ENCODE peak calls at places on chromosomes 13 and 19, in ten cellular contexts. One of them, this sample, is unnamed.
A peak's percentile ranks its signal among the peaks of the same experiment; 100 is the strongest.

GRCh38 chr19:53057904-53058579 is 13.5 kb downstream of the ERVV-2 start:
- DNase-seq in PC-3: peak; percentile 30
- DNase-seq in SK-N-SH: peak; percentile 72
- DNase-seq in prostate gland: peak; percentile 46
- DNase-seq in uterus: no peak
- DNase-seq in transverse colon: no peak
- DNase-seq in CD8-positive, alpha-beta T cell: no peak
- DNase-seq in esophagus squamous epithelium: no peak
- DNase-seq in psoas muscle: no peak
- DNase-seq in HL-60: no peak
- DNase-seq in this sample: peak; percentile 88

GRCh38 chr13:112447761-112448603 is 71.8 kb downstream of the SPACA7 start:
- DNase-seq in PC-3: no peak
- DNase-seq in SK-N-SH: peak; percentile 18
- DNase-seq in prostate gland: no peak
- DNase-seq in uterus: no peak
- DNase-seq in transverse colon: no peak
- DNase-seq in CD8-positive, alpha-beta T cell: no peak
- DNase-seq in esophagus squamous epithelium: no peak
- DNase-seq in psoas muscle: no peak
- DNase-seq in HL-60: no peak
- DNase-seq in this sample: peak; percentile 43

GRCh38 chr19:3015126-3016057 is 13.7 kb downstream of the TLE2 start:
- DNase-seq in PC-3: no peak
- DNase-seq in SK-N-SH: no peak
- DNase-seq in prostate gland: no peak
- DNase-seq in uterus: no peak
- DNase-seq in transverse colon: no peak
- DNase-seq in CD8-positive, alpha-beta T cell: no peak
- DNase-seq in esophagus squamous epithelium: no peak
- DNase-seq in psoas muscle: no peak
- DNase-seq in HL-60: no peak
- DNase-seq in this sample: no peak

GRCh38 chr13:23695196-23695595 is 125.0 kb downstream of the TNFRSF19 start:
- DNase-seq in PC-3: no peak
- DNase-seq in SK-N-SH: no peak
- DNase-seq in prostate gland: no peak
- DNase-seq in uterus: no peak
- DNase-seq in transverse colon: no peak
- DNase-seq in CD8-positive, alpha-beta T cell: no peak
- DNase-seq in esophagus squamous epithelium: no peak
- DNase-seq in psoas muscle: no peak
- DNase-seq in HL-60: no peak
- DNase-seq in this sample: no peak

GRCh38 chr13:113390874-113391497 is 27.1 kb upstream of the GRTP1 start:
- DNase-seq in PC-3: no peak
- DNase-seq in SK-N-SH: peak; percentile 1
- DNase-seq in prostate gland: no peak
- DNase-seq in uterus: no peak
- DNase-seq in transverse colon: no peak
- DNase-seq in CD8-positive, alpha-beta T cell: no peak
- DNase-seq in esophagus squamous epithelium: no peak
- DNase-seq in psoas muscle: no peak
- DNase-seq in HL-60: no peak
- DNase-seq in this sample: peak; percentile 83

GRCh38 chr19:6680141-6680540 is 10.2 kb upstream of the TNFSF14 start:
- DNase-seq in PC-3: peak; percentile 83
- DNase-seq in SK-N-SH: no peak
- DNase-seq in prostate gland: no peak
- DNase-seq in uterus: no peak
- DNase-seq in transverse colon: no peak
- DNase-seq in CD8-positive, alpha-beta T cell: no peak
- DNase-seq in esophagus squamous epithelium: no peak
- DNase-seq in psoas muscle: no peak
- DNase-seq in HL-60: no peak
- DNase-seq in this sample: no peak

GRCh38 chr13:23743269-23743668 is 145.9 kb downstream of the MIPEP start:
- DNase-seq in PC-3: peak; percentile 53
- DNase-seq in SK-N-SH: no peak
- DNase-seq in prostate gland: no peak
- DNase-seq in uterus: no peak
- DNase-seq in transverse colon: no peak
- DNase-seq in CD8-positive, alpha-beta T cell: no peak
- DNase-seq in esophagus squamous epithelium: no peak
- DNase-seq in psoas muscle: no peak
- DNase-seq in HL-60: no peak
- DNase-seq in this sample: no peak

GRCh38 chr13:20363162-20363561 is 131.0 kb upstream of the GJB6 start:
- DNase-seq in PC-3: no peak
- DNase-seq in SK-N-SH: no peak
- DNase-seq in prostate gland: no peak
- DNase-seq in uterus: no peak
- DNase-seq in transverse colon: no peak
- DNase-seq in CD8-positive, alpha-beta T cell: no peak
- DNase-seq in esophagus squamous epithelium: no peak
- DNase-seq in psoas muscle: no peak
- DNase-seq in HL-60: no peak
- DNase-seq in this sample: no peak

GRCh38 chr19:4717966-4718701 is 5.5 kb downstream of the DPP9 start:
- DNase-seq in PC-3: no peak
- DNase-seq in SK-N-SH: peak; percentile 11
- DNase-seq in prostate gland: no peak
- DNase-seq in uterus: no peak
- DNase-seq in transverse colon: no peak
- DNase-seq in CD8-positive, alpha-beta T cell: no peak
- DNase-seq in esophagus squamous epithelium: no peak
- DNase-seq in psoas muscle: no peak
- DNase-seq in HL-60: no peak
- DNase-seq in this sample: no peak

GRCh38 chr19:11452814-11453335 is 17.4 kb downstream of the PRKCSH start:
- DNase-seq in PC-3: no peak
- DNase-seq in SK-N-SH: peak; percentile 51
- DNase-seq in prostate gland: no peak
- DNase-seq in uterus: no peak
- DNase-seq in transverse colon: no peak
- DNase-seq in CD8-positive, alpha-beta T cell: no peak
- DNase-seq in esophagus squamous epithelium: no peak
- DNase-seq in psoas muscle: no peak
- DNase-seq in HL-60: no peak
- DNase-seq in this sample: peak; percentile 46

GRCh38 chr19:11451327-11451941 is 16.0 kb downstream of the PRKCSH start:
- DNase-seq in PC-3: no peak
- DNase-seq in SK-N-SH: peak; percentile 58
- DNase-seq in prostate gland: no peak
- DNase-seq in uterus: no peak
- DNase-seq in transverse colon: no peak
- DNase-seq in CD8-positive, alpha-beta T cell: no peak
- DNase-seq in esophagus squamous epithelium: no peak
- DNase-seq in psoas muscle: no peak
- DNase-seq in HL-60: no peak
- DNase-seq in this sample: no peak

GRCh38 chr19:11456659-11457058 is 21.2 kb downstream of the PRKCSH start:
- DNase-seq in PC-3: no peak
- DNase-seq in SK-N-SH: no peak
- DNase-seq in prostate gland: no peak
- DNase-seq in uterus: no peak
- DNase-seq in transverse colon: no peak
- DNase-seq in CD8-positive, alpha-beta T cell: no peak
- DNase-seq in esophagus squamous epithelium: no peak
- DNase-seq in psoas muscle: no peak
- DNase-seq in HL-60: no peak
- DNase-seq in this sample: no peak

GRCh38 chr19:11451942-11452813 is 16.7 kb downstream of the PRKCSH start:
- DNase-seq in PC-3: no peak
- DNase-seq in SK-N-SH: peak; percentile 62
- DNase-seq in prostate gland: no peak
- DNase-seq in uterus: no peak
- DNase-seq in transverse colon: no peak
- DNase-seq in CD8-positive, alpha-beta T cell: no peak
- DNase-seq in esophagus squamous epithelium: no peak
- DNase-seq in psoas muscle: no peak
- DNase-seq in HL-60: no peak
- DNase-seq in this sample: peak; percentile 66

GRCh38 chr19:11453468-11454341 is 18.3 kb downstream of the PRKCSH start:
- DNase-seq in PC-3: no peak
- DNase-seq in SK-N-SH: peak; percentile 86
- DNase-seq in prostate gland: no peak
- DNase-seq in uterus: no peak
- DNase-seq in transverse colon: no peak
- DNase-seq in CD8-positive, alpha-beta T cell: no peak
- DNase-seq in esophagus squamous epithelium: no peak
- DNase-seq in psoas muscle: no peak
- DNase-seq in HL-60: no peak
- DNase-seq in this sample: peak; percentile 69
- TF ChIP-seq CTCF in PC-3: peak; percentile 62
- TF ChIP-seq CTCF in SK-N-SH: peak; percentile 51
- TF ChIP-seq CTCF in prostate gland: no peak
- TF ChIP-seq CTCF in uterus: peak; percentile 7
- TF ChIP-seq CTCF in transverse colon: no peak
- TF ChIP-seq CTCF in CD8-positive, alpha-beta T cell: peak; percentile 29
- TF ChIP-seq CTCF in esophagus squamous epithelium: no peak
- TF ChIP-seq CTCF in psoas muscle: peak; percentile 22
- TF ChIP-seq CTCF in HL-60: no peak
- TF ChIP-seq CTCF in this sample: peak; percentile 74

GRCh38 chr19:43505941-43506340 is 1.4 kb upstream of the PHLDB3 start:
- DNase-seq in PC-3: no peak
- DNase-seq in SK-N-SH: no peak
- DNase-seq in prostate gland: no peak
- DNase-seq in uterus: no peak
- DNase-seq in transverse colon: no peak
- DNase-seq in CD8-positive, alpha-beta T cell: no peak
- DNase-seq in esophagus squamous epithelium: no peak
- DNase-seq in psoas muscle: no peak
- DNase-seq in HL-60: no peak
- DNase-seq in this sample: no peak
- H3K27ac ChIP-seq in PC-3: no peak overlapping the region
- H3K27ac ChIP-seq in SK-N-SH: no peak overlapping the region
- H3K27ac ChIP-seq in prostate gland: no peak overlapping the region
- H3K27ac ChIP-seq in uterus: no peak overlapping the region
- H3K27ac ChIP-seq in transverse colon: no peak overlapping the region
- H3K27ac ChIP-seq in CD8-positive, alpha-beta T cell: no peak overlapping the region
- H3K27ac ChIP-seq in esophagus squamous epithelium: peak overlapping the region; percentile 92
- H3K27ac ChIP-seq in psoas muscle: no peak overlapping the region
- H3K27ac ChIP-seq in HL-60: no peak overlapping the region
- H3K27ac ChIP-seq in this sample: no peak overlapping the region

GRCh38 chr13:60260440-60260839 is 96.7 kb upstream of the DIAPH3 start:
- DNase-seq in PC-3: no peak
- DNase-seq in SK-N-SH: no peak
- DNase-seq in prostate gland: no peak
- DNase-seq in uterus: no peak
- DNase-seq in transverse colon: no peak
- DNase-seq in CD8-positive, alpha-beta T cell: no peak
- DNase-seq in esophagus squamous epithelium: no peak
- DNase-seq in psoas muscle: no peak
- DNase-seq in HL-60: no peak
- DNase-seq in this sample: peak; percentile 73
- TF ChIP-seq CTCF in PC-3: no peak
- TF ChIP-seq CTCF in SK-N-SH: peak; percentile 9
- TF ChIP-seq CTCF in prostate gland: no peak
- TF ChIP-seq CTCF in uterus: no peak
- TF ChIP-seq CTCF in transverse colon: no peak
- TF ChIP-seq CTCF in CD8-positive, alpha-beta T cell: no peak
- TF ChIP-seq CTCF in esophagus squamous epithelium: no peak
- TF ChIP-seq CTCF in psoas muscle: no peak
- TF ChIP-seq CTCF in HL-60: no peak
- TF ChIP-seq CTCF in this sample: peak; percentile 69

GRCh38 chr13:34462843-34463242 is 479.2 kb upstream of the NBEA start:
- DNase-seq in PC-3: peak; percentile 92
- DNase-seq in SK-N-SH: no peak
- DNase-seq in prostate gland: no peak
- DNase-seq in uterus: no peak
- DNase-seq in transverse colon: no peak
- DNase-seq in CD8-positive, alpha-beta T cell: no peak
- DNase-seq in esophagus squamous epithelium: no peak
- DNase-seq in psoas muscle: no peak
- DNase-seq in HL-60: no peak
- DNase-seq in this sample: no peak
- H3K27ac ChIP-seq in PC-3: peak overlapping the region; percentile 93
- H3K27ac ChIP-seq in SK-N-SH: no peak overlapping the region
- H3K27ac ChIP-seq in prostate gland: no peak overlapping the region
- H3K27ac ChIP-seq in uterus: no peak overlapping the region
- H3K27ac ChIP-seq in transverse colon: no peak overlapping the region
- H3K27ac ChIP-seq in CD8-positive, alpha-beta T cell: no peak overlapping the region
- H3K27ac ChIP-seq in esophagus squamous epithelium: no peak overlapping the region
- H3K27ac ChIP-seq in psoas muscle: no peak overlapping the region
- H3K27ac ChIP-seq in HL-60: no peak overlapping the region
- H3K27ac ChIP-seq in this sample: no peak overlapping the region

DNA sequence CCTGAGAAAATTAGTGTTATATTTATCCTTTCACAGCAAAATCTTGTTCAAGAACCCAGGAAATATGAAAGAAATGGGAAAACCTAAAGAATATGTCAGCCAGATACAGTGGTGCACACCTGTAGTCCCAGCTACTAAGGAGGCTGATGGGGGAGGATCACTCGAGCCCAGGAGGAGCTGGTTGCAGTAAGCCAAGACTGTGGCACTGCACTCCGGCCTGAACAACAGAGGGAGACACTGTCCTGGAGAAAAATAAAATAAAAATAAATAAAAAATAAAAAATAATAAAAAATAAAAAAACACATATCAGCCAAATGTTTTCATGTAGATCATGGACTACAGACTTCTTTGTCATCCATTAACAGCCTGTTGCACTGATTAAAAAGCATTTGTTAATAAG is 244.8 kb upstream of the KLHL1 start:
- DNase-seq in PC-3: peak; percentile 15
- DNase-seq in SK-N-SH: no peak
- DNase-seq in prostate gland: no peak
- DNase-seq in uterus: no peak
- DNase-seq in transverse colon: no peak
- DNase-seq in CD8-positive, alpha-beta T cell: no peak
- DNase-seq in esophagus squamous epithelium: no peak
- DNase-seq in psoas muscle: no peak
- DNase-seq in HL-60: no peak
- DNase-seq in this sample: peak; percentile 56
- TF ChIP-seq CTCF in PC-3: no peak
- TF ChIP-seq CTCF in SK-N-SH: no peak
- TF ChIP-seq CTCF in prostate gland: no peak
- TF ChIP-seq CTCF in uterus: no peak
- TF ChIP-seq CTCF in transverse colon: peak; percentile 16
- TF ChIP-seq CTCF in CD8-positive, alpha-beta T cell: no peak
- TF ChIP-seq CTCF in esophagus squamous epithelium: no peak
- TF ChIP-seq CTCF in psoas muscle: no peak
- TF ChIP-seq CTCF in HL-60: no peak
- TF ChIP-seq CTCF in this sample: peak; percentile 71

GRCh38 chr19:34963531-34964406 is at the start of gene ZNF792:
- DNase-seq in PC-3: peak; percentile 41
- DNase-seq in SK-N-SH: peak; percentile 91
- DNase-seq in prostate gland: peak; percentile 32
- DNase-seq in uterus: peak; percentile 54
- DNase-seq in transverse colon: peak; percentile 73
- DNase-seq in CD8-positive, alpha-beta T cell: no peak
- DNase-seq in esophagus squamous epithelium: no peak
- DNase-seq in psoas muscle: peak; percentile 70
- DNase-seq in HL-60: no peak
- DNase-seq in this sample: peak; percentile 91
- H3K27ac ChIP-seq in PC-3: peak within 1 kb of the TSS; percentile 56
- H3K27ac ChIP-seq in SK-N-SH: peak within 1 kb of the TSS; percentile 94
- H3K27ac ChIP-seq in prostate gland: peak within 1 kb of the TSS; percentile 36
- H3K27ac ChIP-seq in uterus: peak within 1 kb of the TSS; percentile 60
- H3K27ac ChIP-seq in transverse colon: peak within 1 kb of the TSS; percentile 82
- H3K27ac ChIP-seq in CD8-positive, alpha-beta T cell: peak within 1 kb of the TSS; percentile 51
- H3K27ac ChIP-seq in esophagus squamous epithelium: peak within 1 kb of the TSS; percentile 85
- H3K27ac ChIP-seq in psoas muscle: peak within 1 kb of the TSS; percentile 63
- H3K27ac ChIP-seq in HL-60: peak within 1 kb of the TSS; percentile 58
- H3K27ac ChIP-seq in this sample: no peak within 1 kb of the TSS